ENCODE peak calls at places on chromosomes 4 and X, in six cellular contexts. One of them, this sample, is unnamed.

GRCh38 chrX:82125103-82125502 is 923.2 kb downstream of the SH3BGRL start:
- DNase-seq in GDM1: no peak
- DNase-seq in stimulated activated CD4-positive, alpha-beta T cell treated with anti-CD3 and anti-CD28 coated beads, Interleukin-4, amount 100 ng/mL, for 24 hours: no peak
- DNase-seq in NCI-H2081: no peak
- DNase-seq in stimulated activated naive B cell treated with anti-CD40 and anti-IgM and Interleukin-4, amounts not matched to agents 10 μg/mL and 1 μg/mL and 100 μg/mL, for 72 hours: no peak
- DNase-seq in heart left ventricle: no peak
- DNase-seq in this sample: no peak

GRCh38 chr4:5037553-5038551 is 13.4 kb upstream of the STK32B start:
- DNase-seq in stimulated activated CD4-positive, alpha-beta T cell treated with anti-CD3 and anti-CD28 coated beads, Interleukin-4, amount 100 ng/mL, for 24 hours: no peak
- DNase-seq in stimulated activated naive B cell treated with anti-CD40 and anti-IgM and Interleukin-4, amounts not matched to agents 10 μg/mL and 1 μg/mL and 100 μg/mL, for 72 hours: no peak
- DNase-seq in NCI-H2081: no peak
- DNase-seq in GDM1: peak
- DNase-seq in heart left ventricle: no peak
- DNase-seq in this sample: no peak

GRCh38 chr4:137997496-137997895 is 244.7 kb downstream of the SLC7A11 start:
- DNase-seq in NCI-H2081: no peak
- DNase-seq in heart left ventricle: no peak
- DNase-seq in GDM1: no peak
- DNase-seq in stimulated activated CD4-positive, alpha-beta T cell treated with anti-CD3 and anti-CD28 coated beads, Interleukin-4, amount 100 ng/mL, for 24 hours: no peak
- DNase-seq in stimulated activated naive B cell treated with anti-CD40 and anti-IgM and Interleukin-4, amounts not matched to agents 10 μg/mL and 1 μg/mL and 100 μg/mL, for 72 hours: no peak
- DNase-seq in this sample: no peak

GRCh38 chrX:16462912-16463311 is 187.0 kb upstream of the S100G start:
- DNase-seq in heart left ventricle: no peak
- DNase-seq in stimulated activated CD4-positive, alpha-beta T cell treated with anti-CD3 and anti-CD28 coated beads, Interleukin-4, amount 100 ng/mL, for 24 hours: no peak
- DNase-seq in NCI-H2081: no peak
- DNase-seq in GDM1: no peak
- DNase-seq in stimulated activated naive B cell treated with anti-CD40 and anti-IgM and Interleukin-4, amounts not matched to agents 10 μg/mL and 1 μg/mL and 100 μg/mL, for 72 hours: no peak
- DNase-seq in this sample: no peak

GRCh38 chrX:72301781-72302180 is 3.9 kb downstream of the CITED1 start:
- DNase-seq in heart left ventricle: no peak
- DNase-seq in stimulated activated CD4-positive, alpha-beta T cell treated with anti-CD3 and anti-CD28 coated beads, Interleukin-4, amount 100 ng/mL, for 24 hours: no peak
- DNase-seq in GDM1: no peak
- DNase-seq in NCI-H2081: no peak
- DNase-seq in stimulated activated naive B cell treated with anti-CD40 and anti-IgM and Interleukin-4, amounts not matched to agents 10 μg/mL and 1 μg/mL and 100 μg/mL, for 72 hours: no peak
- DNase-seq in this sample: no peak

GRCh38 chr4:138863160-138863559 is 152.4 kb upstream of the NOCT start:
- DNase-seq in stimulated activated CD4-positive, alpha-beta T cell treated with anti-CD3 and anti-CD28 coated beads, Interleukin-4, amount 100 ng/mL, for 24 hours: no peak
- DNase-seq in NCI-H2081: no peak
- DNase-seq in heart left ventricle: no peak
- DNase-seq in stimulated activated naive B cell treated with anti-CD40 and anti-IgM and Interleukin-4, amounts not matched to agents 10 μg/mL and 1 μg/mL and 100 μg/mL, for 72 hours: no peak
- DNase-seq in GDM1: no peak
- DNase-seq in this sample: no peak

GRCh38 chr4:143346208-143346607 is 9.5 kb downstream of the GAB1 start:
- DNase-seq in GDM1: no peak
- DNase-seq in NCI-H2081: no peak
- DNase-seq in heart left ventricle: no peak
- DNase-seq in stimulated activated CD4-positive, alpha-beta T cell treated with anti-CD3 and anti-CD28 coated beads, Interleukin-4, amount 100 ng/mL, for 24 hours: no peak
- DNase-seq in stimulated activated naive B cell treated with anti-CD40 and anti-IgM and Interleukin-4, amounts not matched to agents 10 μg/mL and 1 μg/mL and 100 μg/mL, for 72 hours: no peak
- DNase-seq in this sample: no peak

GRCh38 chrX:46649421-46650260 is 76.1 kb downstream of the CHST7 start:
- DNase-seq in stimulated activated naive B cell treated with anti-CD40 and anti-IgM and Interleukin-4, amounts not matched to agents 10 μg/mL and 1 μg/mL and 100 μg/mL, for 72 hours: no peak
- DNase-seq in heart left ventricle: peak
- DNase-seq in NCI-H2081: peak
- DNase-seq in GDM1: peak
- DNase-seq in stimulated activated CD4-positive, alpha-beta T cell treated with anti-CD3 and anti-CD28 coated beads, Interleukin-4, amount 100 ng/mL, for 24 hours: no peak
- DNase-seq in this sample: no peak

GRCh38 chrX:39336709-39337294 is 535.5 kb downstream of the MID1IP1 start:
- DNase-seq in stimulated activated naive B cell treated with anti-CD40 and anti-IgM and Interleukin-4, amounts not matched to agents 10 μg/mL and 1 μg/mL and 100 μg/mL, for 72 hours: no peak
- DNase-seq in stimulated activated CD4-positive, alpha-beta T cell treated with anti-CD3 and anti-CD28 coated beads, Interleukin-4, amount 100 ng/mL, for 24 hours: peak
- DNase-seq in NCI-H2081: peak
- DNase-seq in GDM1: no peak
- DNase-seq in heart left ventricle: no peak
- DNase-seq in this sample: peak

GRCh38 chr4:82217986-82218715 is 155.6 kb downstream of the HNRNPD start:
- DNase-seq in stimulated activated naive B cell treated with anti-CD40 and anti-IgM and Interleukin-4, amounts not matched to agents 10 μg/mL and 1 μg/mL and 100 μg/mL, for 72 hours: no peak
- DNase-seq in NCI-H2081: no peak
- DNase-seq in stimulated activated CD4-positive, alpha-beta T cell treated with anti-CD3 and anti-CD28 coated beads, Interleukin-4, amount 100 ng/mL, for 24 hours: no peak
- DNase-seq in heart left ventricle: no peak
- DNase-seq in GDM1: no peak
- DNase-seq in this sample: no peak

GRCh38 chrX:133258481-133258880 is 40.3 kb upstream of the TFDP3 start:
- DNase-seq in stimulated activated naive B cell treated with anti-CD40 and anti-IgM and Interleukin-4, amounts not matched to agents 10 μg/mL and 1 μg/mL and 100 μg/mL, for 72 hours: no peak
- DNase-seq in NCI-H2081: no peak
- DNase-seq in GDM1: no peak
- DNase-seq in stimulated activated CD4-positive, alpha-beta T cell treated with anti-CD3 and anti-CD28 coated beads, Interleukin-4, amount 100 ng/mL, for 24 hours: no peak
- DNase-seq in heart left ventricle: no peak
- DNase-seq in this sample: no peak

GRCh38 chr4:80897537-80898303 is 132.8 kb upstream of the BMP3 start:
- DNase-seq in GDM1: no peak
- DNase-seq in stimulated activated naive B cell treated with anti-CD40 and anti-IgM and Interleukin-4, amounts not matched to agents 10 μg/mL and 1 μg/mL and 100 μg/mL, for 72 hours: no peak
- DNase-seq in heart left ventricle: no peak
- DNase-seq in NCI-H2081: no peak
- DNase-seq in stimulated activated CD4-positive, alpha-beta T cell treated with anti-CD3 and anti-CD28 coated beads, Interleukin-4, amount 100 ng/mL, for 24 hours: no peak
- DNase-seq in this sample: no peak

GRCh38 chrX:47143894-47144625 is 442 bp downstream of the NDUFB11 start:
- DNase-seq in stimulated activated naive B cell treated with anti-CD40 and anti-IgM and Interleukin-4, amounts not matched to agents 10 μg/mL and 1 μg/mL and 100 μg/mL, for 72 hours: no peak
- DNase-seq in GDM1: no peak
- DNase-seq in stimulated activated CD4-positive, alpha-beta T cell treated with anti-CD3 and anti-CD28 coated beads, Interleukin-4, amount 100 ng/mL, for 24 hours: no peak
- DNase-seq in heart left ventricle: peak
- DNase-seq in NCI-H2081: peak
- DNase-seq in this sample: no peak

GRCh38 chrX:19514791-19515614 is at the start of gene MAP3K15:
- DNase-seq in stimulated activated CD4-positive, alpha-beta T cell treated with anti-CD3 and anti-CD28 coated beads, Interleukin-4, amount 100 ng/mL, for 24 hours: no peak
- DNase-seq in stimulated activated naive B cell treated with anti-CD40 and anti-IgM and Interleukin-4, amounts not matched to agents 10 μg/mL and 1 μg/mL and 100 μg/mL, for 72 hours: peak
- DNase-seq in GDM1: no peak
- DNase-seq in NCI-H2081: peak
- DNase-seq in heart left ventricle: no peak
- DNase-seq in this sample: peak

GRCh38 chrX:128698528-128698927 is 646.3 kb upstream of the ACTRT1 start:
- DNase-seq in heart left ventricle: no peak
- DNase-seq in GDM1: no peak
- DNase-seq in stimulated activated CD4-positive, alpha-beta T cell treated with anti-CD3 and anti-CD28 coated beads, Interleukin-4, amount 100 ng/mL, for 24 hours: no peak
- DNase-seq in NCI-H2081: peak
- DNase-seq in stimulated activated naive B cell treated with anti-CD40 and anti-IgM and Interleukin-4, amounts not matched to agents 10 μg/mL and 1 μg/mL and 100 μg/mL, for 72 hours: no peak
- DNase-seq in this sample: no peak

GRCh38 chrX:22628275-22628674 is 355.6 kb downstream of the CBLL2 start:
- DNase-seq in stimulated activated naive B cell treated with anti-CD40 and anti-IgM and Interleukin-4, amounts not matched to agents 10 μg/mL and 1 μg/mL and 100 μg/mL, for 72 hours: no peak
- DNase-seq in stimulated activated CD4-positive, alpha-beta T cell treated with anti-CD3 and anti-CD28 coated beads, Interleukin-4, amount 100 ng/mL, for 24 hours: no peak
- DNase-seq in NCI-H2081: no peak
- DNase-seq in heart left ventricle: peak
- DNase-seq in GDM1: no peak
- DNase-seq in this sample: no peak

GRCh38 chrX:95885074-95885473 is 799.6 kb upstream of the DIAPH2 start:
- DNase-seq in heart left ventricle: no peak
- DNase-seq in NCI-H2081: peak
- DNase-seq in stimulated activated naive B cell treated with anti-CD40 and anti-IgM and Interleukin-4, amounts not matched to agents 10 μg/mL and 1 μg/mL and 100 μg/mL, for 72 hours: no peak
- DNase-seq in stimulated activated CD4-positive, alpha-beta T cell treated with anti-CD3 and anti-CD28 coated beads, Interleukin-4, amount 100 ng/mL, for 24 hours: no peak
- DNase-seq in GDM1: no peak
- DNase-seq in this sample: no peak

GRCh38 chr4:56480691-56481090 is 13.3 kb downstream of the SRP72 start:
- DNase-seq in stimulated activated CD4-positive, alpha-beta T cell treated with anti-CD3 and anti-CD28 coated beads, Interleukin-4, amount 100 ng/mL, for 24 hours: no peak
- DNase-seq in stimulated activated naive B cell treated with anti-CD40 and anti-IgM and Interleukin-4, amounts not matched to agents 10 μg/mL and 1 μg/mL and 100 μg/mL, for 72 hours: no peak
- DNase-seq in heart left ventricle: no peak
- DNase-seq in NCI-H2081: no peak
- DNase-seq in GDM1: no peak
- DNase-seq in this sample: no peak

This sample was measured in activated naive CD4-positive, alpha-beta T cell treated with Interleukin-2 at 50 U/mL for 16 hours.